ENCODE peak calls at places on chromosomes 16 and 17, in five cellular contexts. One of them, this sample, is unnamed.
A peak's percentile ranks its signal among the peaks of the same experiment; 100 is the strongest.

GRCh38 chr17:82963104-82963950 is 116.1 kb upstream of the METRNL start:
- DNase-seq in HCT116: no peak
- DNase-seq in HL-60: peak; percentile 18
- DNase-seq in K562: no peak
- DNase-seq in GM12878: no peak
- DNase-seq in this sample: peak; percentile 95

GRCh38 chr17:17375826-17376225 is 72.7 kb downstream of the NT5M start:
- DNase-seq in HCT116: no peak
- DNase-seq in HL-60: no peak
- DNase-seq in K562: no peak
- DNase-seq in GM12878: no peak
- DNase-seq in this sample: no peak

GRCh38 chr16:51151435-51151950 is 423 bp upstream of the SALL1 start:
- DNase-seq in HCT116: no peak
- DNase-seq in HL-60: no peak
- DNase-seq in K562: no peak
- DNase-seq in GM12878: no peak
- DNase-seq in this sample: peak; percentile 92

GRCh38 chr16:895371-895770 is 75.4 kb downstream of the LMF1 start:
- DNase-seq in HCT116: no peak
- DNase-seq in HL-60: no peak
- DNase-seq in K562: no peak
- DNase-seq in GM12878: no peak
- DNase-seq in this sample: no peak

GRCh38 chr17:47879028-47879585 is 16.9 kb upstream of the SP2 start:
- DNase-seq in HCT116: no peak
- DNase-seq in HL-60: no peak
- DNase-seq in K562: peak; percentile 46
- DNase-seq in GM12878: no peak
- DNase-seq in this sample: no peak

GRCh38 chr17:32518856-32519768 is 32.3 kb downstream of the CDK5R1 start:
- DNase-seq in HCT116: no peak
- DNase-seq in HL-60: no peak
- DNase-seq in K562: no peak
- DNase-seq in GM12878: no peak
- DNase-seq in this sample: peak; percentile 96

GRCh38 chr16:77424841-77425604 is 9.8 kb downstream of the ADAMTS18 start:
- DNase-seq in HCT116: no peak
- DNase-seq in HL-60: no peak
- DNase-seq in K562: no peak
- DNase-seq in GM12878: no peak
- DNase-seq in this sample: no peak

GRCh38 chr16:79093554-79093967 is 507.0 kb downstream of the MAF start:
- DNase-seq in HCT116: no peak
- DNase-seq in HL-60: peak; percentile 87
- DNase-seq in K562: no peak
- DNase-seq in GM12878: no peak
- DNase-seq in this sample: no peak

GRCh38 chr17:27226611-27227234 is 67.2 kb upstream of the WSB1 start:
- DNase-seq in HCT116: no peak
- DNase-seq in HL-60: no peak
- DNase-seq in K562: no peak
- DNase-seq in GM12878: no peak
- DNase-seq in this sample: no peak

GRCh38 chr17:43935204-43935925 is 6.9 kb downstream of the PPY start:
- DNase-seq in HCT116: no peak
- DNase-seq in HL-60: no peak
- DNase-seq in K562: no peak
- DNase-seq in GM12878: no peak
- DNase-seq in this sample: no peak

GRCh38 chr16:11877374-11877773 is 26.0 kb upstream of the RSL1D1 start:
- DNase-seq in HCT116: no peak
- DNase-seq in HL-60: no peak
- DNase-seq in K562: no peak
- DNase-seq in GM12878: no peak
- DNase-seq in this sample: no peak

DNA sequence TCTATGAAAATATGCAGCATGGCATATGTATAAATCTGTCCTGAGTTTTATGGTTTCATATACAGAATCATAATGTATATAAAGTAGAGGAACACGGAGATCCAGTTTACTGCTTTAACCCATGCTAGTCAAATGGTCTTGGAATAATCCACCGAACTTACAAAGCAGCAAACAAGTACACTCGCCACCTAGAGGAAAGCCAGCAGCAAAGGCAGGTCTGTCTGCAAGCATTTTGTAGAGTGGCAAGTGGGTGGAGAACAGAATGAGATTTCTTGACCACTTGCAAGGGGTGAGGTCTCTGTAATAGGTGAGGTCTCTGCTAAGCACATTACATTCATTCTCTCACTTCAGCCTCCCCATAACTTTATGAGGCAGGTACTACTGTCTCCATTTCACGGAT is 308.3 kb downstream of the CA10 start:
- DNase-seq in HCT116: no peak
- DNase-seq in HL-60: no peak
- DNase-seq in K562: no peak
- DNase-seq in GM12878: no peak
- DNase-seq in this sample: peak; percentile 41
- TF ChIP-seq CTCF in HCT116: peak; percentile 32
- TF ChIP-seq CTCF in HL-60: no peak
- TF ChIP-seq CTCF in K562: no peak
- TF ChIP-seq CTCF in GM12878: no peak
- TF ChIP-seq CTCF in this sample: peak; percentile 60

DNA sequence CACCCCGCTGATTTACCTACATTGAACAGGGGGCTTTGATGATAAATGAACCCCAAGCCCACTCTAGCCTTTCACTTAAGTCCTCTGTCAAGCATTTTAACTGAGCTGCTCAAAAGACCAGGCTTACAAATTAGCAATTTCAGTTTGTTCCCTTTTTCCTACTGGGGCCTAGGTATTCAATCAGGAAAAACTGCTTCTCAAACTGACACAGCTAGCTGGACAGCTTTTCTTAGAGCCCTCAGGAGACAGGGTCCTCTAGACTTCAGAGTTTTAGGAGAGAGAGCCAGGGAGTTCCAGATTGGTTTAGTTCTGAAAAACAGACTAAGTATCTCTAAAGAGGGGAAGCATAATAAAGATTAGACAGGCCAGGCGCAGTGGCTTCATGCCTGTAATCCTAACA is 6.2 kb upstream of the HEXIM2 start:
- DNase-seq in HCT116: no peak
- DNase-seq in HL-60: no peak
- DNase-seq in K562: no peak
- DNase-seq in GM12878: no peak
- DNase-seq in this sample: no peak
- TF ChIP-seq REST in HCT116: no peak
- TF ChIP-seq REST in HL-60: no peak
- TF ChIP-seq REST in K562: no peak
- TF ChIP-seq REST in GM12878: no peak
- TF ChIP-seq REST in this sample: no peak

GRCh38 chr17:75316253-75316652 is 27.0 kb upstream of the SLC25A19 start:
- DNase-seq in HCT116: no peak
- DNase-seq in HL-60: no peak
- DNase-seq in K562: no peak
- DNase-seq in GM12878: no peak
- DNase-seq in this sample: no peak

GRCh38 chr17:75318211-75318610 is 29.0 kb upstream of the SLC25A19 start:
- DNase-seq in HCT116: no peak
- DNase-seq in HL-60: no peak
- DNase-seq in K562: no peak
- DNase-seq in GM12878: no peak
- DNase-seq in this sample: no peak

GRCh38 chr17:75317671-75318070 is 28.4 kb upstream of the SLC25A19 start:
- DNase-seq in HCT116: no peak
- DNase-seq in HL-60: no peak
- DNase-seq in K562: peak; percentile 59
- DNase-seq in GM12878: no peak
- DNase-seq in this sample: peak; percentile 85

GRCh38 chr17:75315541-75316243 is 26.5 kb upstream of the SLC25A19 start:
- DNase-seq in HCT116: no peak
- DNase-seq in HL-60: no peak
- DNase-seq in K562: no peak
- DNase-seq in GM12878: no peak
- DNase-seq in this sample: no peak

GRCh38 chr17:75313941-75314550 is 24.8 kb upstream of the SLC25A19 start:
- DNase-seq in HCT116: no peak
- DNase-seq in HL-60: peak; percentile 87
- DNase-seq in K562: no peak
- DNase-seq in GM12878: no peak
- DNase-seq in this sample: no peak
- TF ChIP-seq POLR2AphosphoS5 in HCT116: no peak
- TF ChIP-seq POLR2AphosphoS5 in HL-60: peak; percentile 62
- TF ChIP-seq POLR2AphosphoS5 in K562: no peak
- TF ChIP-seq POLR2AphosphoS5 in GM12878: peak; percentile 43
- TF ChIP-seq POLR2AphosphoS5 in this sample: no peak

DNA sequence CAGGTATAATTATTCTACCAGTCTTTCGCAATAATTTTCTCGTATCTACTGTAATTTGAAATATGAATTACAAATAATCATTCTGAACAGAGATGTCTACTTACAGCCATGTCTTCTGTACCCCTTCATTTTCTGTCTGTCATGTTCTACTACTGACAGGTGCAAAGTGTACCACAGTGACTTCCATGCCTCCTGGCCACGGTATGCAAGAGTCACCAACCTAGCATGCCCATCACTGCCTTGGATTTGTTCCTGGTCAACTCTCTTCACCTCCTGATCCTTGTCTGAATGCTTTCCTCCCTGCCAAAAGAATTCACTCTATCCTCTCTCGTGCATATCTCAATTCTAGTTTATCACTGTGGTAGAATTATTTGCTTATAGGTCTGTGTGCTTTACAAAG is 755.4 kb downstream of the KCNJ2 start:
- DNase-seq in HCT116: no peak
- DNase-seq in HL-60: no peak
- DNase-seq in K562: no peak
- DNase-seq in GM12878: no peak
- DNase-seq in this sample: no peak
- TF ChIP-seq CTCF in HCT116: no peak
- TF ChIP-seq CTCF in HL-60: no peak
- TF ChIP-seq CTCF in K562: no peak
- TF ChIP-seq CTCF in GM12878: no peak
- TF ChIP-seq CTCF in this sample: no peak

DNA sequence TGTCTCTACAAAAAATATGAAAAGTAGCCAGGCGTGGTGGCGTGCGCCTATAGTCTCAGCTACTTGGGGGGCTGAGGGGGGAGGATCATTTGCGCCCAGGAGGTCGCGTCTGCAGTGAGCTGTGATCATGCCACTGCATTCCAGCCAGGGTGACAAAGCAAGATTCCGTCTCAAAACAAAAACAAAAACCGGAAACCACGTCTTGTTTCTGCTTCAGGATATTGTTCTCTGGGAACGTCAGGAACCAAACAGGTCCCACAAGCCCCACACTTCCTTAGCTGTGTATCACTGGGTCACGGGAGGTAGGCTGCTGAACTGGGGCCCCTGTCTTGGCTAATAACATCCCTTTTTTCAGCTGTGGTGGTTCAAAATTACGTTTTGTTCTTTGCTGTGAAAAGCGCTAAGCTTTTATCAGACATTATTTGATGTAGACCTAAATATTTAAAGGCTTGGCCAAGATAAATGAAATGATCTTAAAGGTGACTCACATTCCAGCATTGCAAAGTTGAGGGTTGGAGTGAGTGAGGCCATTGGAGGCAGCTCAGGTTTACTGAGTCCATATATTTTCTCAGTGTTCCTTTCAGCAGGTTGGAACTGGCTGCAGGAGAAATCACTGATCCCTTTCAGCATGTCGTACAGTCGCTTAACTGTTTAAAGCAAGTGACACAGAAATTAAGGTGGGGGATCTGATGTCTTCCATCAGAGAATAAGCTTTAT is 16.4 kb upstream of the SEC14L1 start:
- DNase-seq in HCT116: peak; percentile 79
- DNase-seq in HL-60: no peak
- DNase-seq in K562: no peak
- DNase-seq in GM12878: no peak
- DNase-seq in this sample: no peak
- TF ChIP-seq REST in HCT116: no peak
- TF ChIP-seq REST in HL-60: no peak
- TF ChIP-seq REST in K562: no peak
- TF ChIP-seq REST in GM12878: no peak
- TF ChIP-seq REST in this sample: no peak

GRCh38 chr16:89504061-89504460 is 4.1 kb upstream of the SPG7 start:
- DNase-seq in HCT116: no peak
- DNase-seq in HL-60: no peak
- DNase-seq in K562: no peak
- DNase-seq in GM12878: no peak
- DNase-seq in this sample: no peak

GRCh38 chr16:89506791-89507191 is 1.4 kb upstream of the SPG7 start:
- DNase-seq in HCT116: no peak
- DNase-seq in HL-60: no peak
- DNase-seq in K562: no peak
- DNase-seq in GM12878: no peak
- DNase-seq in this sample: no peak

GRCh38 chr16:89506113-89506504 is 2.1 kb upstream of the SPG7 start:
- DNase-seq in HCT116: no peak
- DNase-seq in HL-60: no peak
- DNase-seq in K562: no peak
- DNase-seq in GM12878: no peak
- DNase-seq in this sample: no peak

GRCh38 chr16:89507219-89507833 is 877 bp upstream of the SPG7 start:
- DNase-seq in HCT116: no peak
- DNase-seq in HL-60: no peak
- DNase-seq in K562: no peak
- DNase-seq in GM12878: no peak
- DNase-seq in this sample: no peak

GRCh38 chr16:89505204-89506112 is 2.7 kb upstream of the SPG7 start:
- DNase-seq in HCT116: peak; percentile 95
- DNase-seq in HL-60: peak; percentile 86
- DNase-seq in K562: peak; percentile 72
- DNase-seq in GM12878: peak; percentile 88
- DNase-seq in this sample: no peak
- TF ChIP-seq POLR2AphosphoS5 in HCT116: peak; percentile 91
- TF ChIP-seq POLR2AphosphoS5 in HL-60: peak; percentile 71
- TF ChIP-seq POLR2AphosphoS5 in K562: peak; percentile 90
- TF ChIP-seq POLR2AphosphoS5 in GM12878: peak; percentile 76
- TF ChIP-seq POLR2AphosphoS5 in this sample: no peak

GRCh38 chr17:81553018-81553615 is 964 bp upstream of the FAAP100 start:
- DNase-seq in HCT116: peak; percentile 80
- DNase-seq in HL-60: no peak
- DNase-seq in K562: peak; percentile 57
- DNase-seq in GM12878: peak; percentile 53
- DNase-seq in this sample: peak; percentile 98
- TF ChIP-seq CTCF in HCT116: peak; percentile 21
- TF ChIP-seq CTCF in HL-60: no peak
- TF ChIP-seq CTCF in K562: peak; percentile 34
- TF ChIP-seq CTCF in GM12878: peak; percentile 20
- TF ChIP-seq CTCF in this sample: no peak

DNA sequence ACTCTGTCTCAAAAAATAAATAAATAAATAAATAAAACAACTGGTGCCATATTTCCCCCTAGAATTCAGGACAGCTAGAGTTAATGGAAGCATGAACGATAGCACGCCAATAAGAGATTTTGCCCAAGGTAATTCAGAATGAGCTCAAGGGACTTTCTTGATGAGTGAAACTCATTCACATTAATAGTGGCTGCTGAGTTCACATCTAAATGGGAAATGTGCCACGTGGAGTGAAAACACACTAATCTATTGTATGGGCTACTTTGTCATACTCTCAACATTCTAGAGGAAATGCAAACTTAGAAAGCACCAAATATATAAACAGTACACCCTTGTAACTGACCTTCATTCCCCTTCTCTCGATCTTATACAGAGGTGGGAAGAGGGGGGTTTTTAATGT is 47.3 kb upstream of the PSMD7 start:
- DNase-seq in HCT116: no peak
- DNase-seq in HL-60: no peak
- DNase-seq in K562: no peak
- DNase-seq in GM12878: no peak
- DNase-seq in this sample: no peak
- TF ChIP-seq REST in HCT116: no peak
- TF ChIP-seq REST in HL-60: no peak
- TF ChIP-seq REST in K562: no peak
- TF ChIP-seq REST in GM12878: no peak
- TF ChIP-seq REST in this sample: no peak